ENCODE peak calls at places on chromosomes 16 and 17, in five cellular contexts. One of them, this sample, is unnamed.

GRCh38 chr16:63312343-63312742 is 1276.1 kb upstream of the CDH8 start:
- DNase-seq in mucosa of gallbladder: no peak
- DNase-seq in T-helper 1 cell: no peak
- DNase-seq in left ventricle myocardium inferior: no peak
- DNase-seq in EL: no peak
- DNase-seq in this sample: no peak

GRCh38 chr17:7848131-7848579 is 6.7 kb upstream of the TMEM88 start:
- DNase-seq in mucosa of gallbladder: no peak
- DNase-seq in T-helper 1 cell: no peak
- DNase-seq in left ventricle myocardium inferior: no peak
- DNase-seq in EL: no peak
- DNase-seq in this sample: no peak

GRCh38 chr17:64245218-64246145 is 17.6 kb downstream of the TEX2 start:
- DNase-seq in mucosa of gallbladder: no peak
- DNase-seq in T-helper 1 cell: no peak
- DNase-seq in left ventricle myocardium inferior: no peak
- DNase-seq in EL: peak
- DNase-seq in this sample: no peak

GRCh38 chr17:40727447-40728231 is 24.1 kb upstream of the KRT24 start:
- DNase-seq in mucosa of gallbladder: no peak
- DNase-seq in T-helper 1 cell: no peak
- DNase-seq in left ventricle myocardium inferior: no peak
- DNase-seq in EL: peak
- DNase-seq in this sample: peak

GRCh38 chr16:24858219-24859041 is 12.7 kb downstream of the SLC5A11 start:
- DNase-seq in mucosa of gallbladder: peak
- DNase-seq in T-helper 1 cell: peak
- DNase-seq in left ventricle myocardium inferior: peak
- DNase-seq in EL: peak
- DNase-seq in this sample: peak

GRCh38 chr17:48834973-48835372 is 4.1 kb downstream of the CALCOCO2 start:
- DNase-seq in mucosa of gallbladder: no peak
- DNase-seq in T-helper 1 cell: no peak
- DNase-seq in left ventricle myocardium inferior: no peak
- DNase-seq in EL: no peak
- DNase-seq in this sample: no peak

GRCh38 chr16:1830213-1830612 is 3.2 kb downstream of the FAHD1 start:
- DNase-seq in mucosa of gallbladder: peak
- DNase-seq in T-helper 1 cell: no peak
- DNase-seq in left ventricle myocardium inferior: no peak
- DNase-seq in EL: no peak
- DNase-seq in this sample: no peak

GRCh38 chr16:70252355-70252988 is 732 bp upstream of the EXOSC6 start:
- DNase-seq in mucosa of gallbladder: no peak
- DNase-seq in T-helper 1 cell: no peak
- DNase-seq in left ventricle myocardium inferior: no peak
- DNase-seq in EL: no peak
- DNase-seq in this sample: no peak

GRCh38 chr17:67517335-67517734 is 140.3 kb downstream of the PITPNC1 start:
- DNase-seq in mucosa of gallbladder: no peak
- DNase-seq in T-helper 1 cell: no peak
- DNase-seq in left ventricle myocardium inferior: no peak
- DNase-seq in EL: no peak
- DNase-seq in this sample: no peak

GRCh38 chr17:16477255-16477654 is 14.7 kb downstream of the LRRC75A start:
- DNase-seq in mucosa of gallbladder: peak
- DNase-seq in T-helper 1 cell: no peak
- DNase-seq in left ventricle myocardium inferior: peak
- DNase-seq in EL: peak
- DNase-seq in this sample: peak

GRCh38 chr17:64157669-64158180 is 27.8 kb upstream of the ERN1 start:
- DNase-seq in mucosa of gallbladder: no peak
- DNase-seq in T-helper 1 cell: no peak
- DNase-seq in left ventricle myocardium inferior: no peak
- DNase-seq in EL: no peak
- DNase-seq in this sample: no peak

GRCh38 chr17:17999364-18000007 is 26.8 kb downstream of the DRC3 start:
- DNase-seq in mucosa of gallbladder: no peak
- DNase-seq in T-helper 1 cell: no peak
- DNase-seq in left ventricle myocardium inferior: no peak
- DNase-seq in EL: no peak
- DNase-seq in this sample: no peak

This sample was measured in thyroid gland.